ENCODE peak calls at places on chromosome 9, in six cellular contexts. S, T, M, A, K and R are unnamed samples.

GRCh38 chr9:15158019-15158418 is 149.0 kb downstream of the TTC39B start:
- DNase-seq in S (no peak), T (no peak), M (no peak), A (no peak), K (no peak), R (no peak)

GRCh38 chr9:132717326-132717945 is 47.2 kb downstream of the GTF3C4 start:
- DNase-seq in S (no peak), T (no peak), M (no peak), A (no peak), K (no peak), R (no peak)

GRCh38 chr9:95175523-95175922 is 142.0 kb downstream of the FANCC start:
- DNase-seq in S (no peak), T (no peak), M (no peak), A (no peak), K (no peak), R (no peak)

GRCh38 chr9:12774861-12775367 is at the start of gene LURAP1L:
- DNase-seq in S (no peak), T (no peak), M (no peak), A (peak; percentile 40), K (peak; percentile 53), R (no peak)

GRCh38 chr9:89685698-89686097 is 80.9 kb downstream of the GADD45G start:
- DNase-seq in S (no peak), T (no peak), M (no peak), A (no peak), K (no peak), R (no peak)

GRCh38 chr9:135329571-135330306 is 149.8 kb upstream of the PPP1R26 start:
- DNase-seq in S (no peak), T (no peak), M (no peak), A (no peak), K (no peak), R (no peak)

GRCh38 chr9:121601234-121601633 is 50.2 kb upstream of the DAB2IP start:
- DNase-seq in S (no peak), T (no peak), M (no peak), A (no peak), K (no peak), R (no peak)

GRCh38 chr9:109411069-109411761 is 86.9 kb downstream of the PTPN3 start:
- DNase-seq in S (no peak), T (no peak), M (no peak), A (no peak), K (no peak), R (no peak)

GRCh38 chr9:128555180-128555721 is 2.9 kb downstream of the SPTAN1 start:
- DNase-seq in S (no peak), T (no peak), M (no peak), A (peak; percentile 40), K (peak; percentile 78), R (no peak)